ENCODE peak calls at places on chromosome 14, in eight cellular contexts. One of them, this sample, is unnamed. For H3K9me3, the result is how much of the 10 kb centered on the place peaks cover.

GRCh38 chr14:60092516-60092915 is 793 bp downstream of the PCNX4 start:
- DNase-seq in tibial artery: no peak
- DNase-seq in psoas muscle: peak
- DNase-seq in WERI-Rb-1: no peak
- DNase-seq in AG04450: no peak
- DNase-seq in mucosa of descending colon: no peak
- DNase-seq in endodermal cell: no peak
- DNase-seq in adrenal gland: peak
- DNase-seq in this sample: no peak

GRCh38 chr14:40218282-40218941 is 786.2 kb upstream of the FBXO33 start:
- DNase-seq in mucosa of descending colon: no peak
- DNase-seq in psoas muscle: no peak
- DNase-seq in WERI-Rb-1: no peak
- DNase-seq in endodermal cell: no peak
- DNase-seq in adrenal gland: no peak
- DNase-seq in AG04450: no peak
- DNase-seq in tibial artery: no peak
- DNase-seq in this sample: no peak

GRCh38 chr14:90137807-90138206 is 76.0 kb downstream of the KCNK13 start:
- DNase-seq in AG04450: no peak
- DNase-seq in WERI-Rb-1: no peak
- DNase-seq in adrenal gland: peak
- DNase-seq in endodermal cell: no peak
- DNase-seq in psoas muscle: no peak
- DNase-seq in mucosa of descending colon: no peak
- DNase-seq in tibial artery: no peak
- DNase-seq in this sample: no peak

GRCh38 chr14:68986225-68986624 is 7.1 kb upstream of the ACTN1 start:
- DNase-seq in WERI-Rb-1: no peak
- DNase-seq in psoas muscle: no peak
- DNase-seq in mucosa of descending colon: no peak
- DNase-seq in endodermal cell: no peak
- DNase-seq in tibial artery: no peak
- DNase-seq in AG04450: no peak
- DNase-seq in adrenal gland: no peak
- DNase-seq in this sample: no peak

GRCh38 chr14:90535556-90535930 is 138.7 kb downstream of the CALM1 start:
- DNase-seq in mucosa of descending colon: peak
- DNase-seq in adrenal gland: no peak
- DNase-seq in WERI-Rb-1: no peak
- DNase-seq in psoas muscle: no peak
- DNase-seq in tibial artery: no peak
- DNase-seq in AG04450: no peak
- DNase-seq in endodermal cell: no peak
- DNase-seq in this sample: no peak

GRCh38 chr14:101331141-101331525 is 230.2 kb upstream of the DIO3 start:
- DNase-seq in mucosa of descending colon: no peak
- DNase-seq in adrenal gland: no peak
- DNase-seq in WERI-Rb-1: no peak
- DNase-seq in psoas muscle: no peak
- DNase-seq in tibial artery: no peak
- DNase-seq in endodermal cell: no peak
- DNase-seq in AG04450: no peak
- DNase-seq in this sample: no peak

GRCh38 chr14:33617154-33617553 is 333.7 kb downstream of the EGLN3 start:
- DNase-seq in WERI-Rb-1: no peak
- DNase-seq in AG04450: no peak
- DNase-seq in adrenal gland: peak
- DNase-seq in endodermal cell: no peak
- DNase-seq in tibial artery: no peak
- DNase-seq in psoas muscle: no peak
- DNase-seq in mucosa of descending colon: no peak
- DNase-seq in this sample: no peak

GRCh38 chr14:106378191-106378590 is 851.8 kb downstream of the TMEM121 start:
- DNase-seq in WERI-Rb-1: no peak
- DNase-seq in mucosa of descending colon: no peak
- DNase-seq in psoas muscle: no peak
- DNase-seq in endodermal cell: no peak
- DNase-seq in tibial artery: no peak
- DNase-seq in adrenal gland: no peak
- DNase-seq in AG04450: no peak
- DNase-seq in this sample: no peak

GRCh38 chr14:65412881-65413738 is 580 bp downstream of the FUT8 start:
- DNase-seq in WERI-Rb-1: peak
- DNase-seq in psoas muscle: peak
- DNase-seq in adrenal gland: peak
- DNase-seq in AG04450: peak
- DNase-seq in tibial artery: no peak
- DNase-seq in mucosa of descending colon: no peak
- DNase-seq in endodermal cell: peak
- DNase-seq in this sample: peak

GRCh38 chr14:69483765-69484443 is 624 bp upstream of the PLEKHD1 start:
- DNase-seq in WERI-Rb-1: no peak
- DNase-seq in mucosa of descending colon: no peak
- DNase-seq in adrenal gland: peak
- DNase-seq in psoas muscle: peak
- DNase-seq in endodermal cell: no peak
- DNase-seq in tibial artery: no peak
- DNase-seq in AG04450: no peak
- DNase-seq in this sample: no peak

GRCh38 chr14:102097441-102098135 is 10.7 kb upstream of the HSP90AA1 start:
- DNase-seq in psoas muscle: no peak
- DNase-seq in adrenal gland: no peak
- DNase-seq in endodermal cell: peak
- DNase-seq in mucosa of descending colon: no peak
- DNase-seq in AG04450: no peak
- DNase-seq in WERI-Rb-1: no peak
- DNase-seq in tibial artery: peak
- DNase-seq in this sample: no peak

GRCh38 chr14:26522985-26523384 is 74.8 kb downstream of the NOVA1 start:
- DNase-seq in WERI-Rb-1: no peak
- DNase-seq in AG04450: peak
- DNase-seq in endodermal cell: no peak
- DNase-seq in adrenal gland: no peak
- DNase-seq in psoas muscle: no peak
- DNase-seq in tibial artery: no peak
- DNase-seq in mucosa of descending colon: no peak
- DNase-seq in this sample: no peak

GRCh38 chr14:64502476-64503183 is 1.0 kb downstream of the ZBTB25 start:
- DNase-seq in AG04450: no peak
- DNase-seq in adrenal gland: peak
- DNase-seq in endodermal cell: peak
- DNase-seq in WERI-Rb-1: peak
- DNase-seq in mucosa of descending colon: no peak
- DNase-seq in tibial artery: no peak
- DNase-seq in psoas muscle: no peak
- DNase-seq in this sample: peak

GRCh38 chr14:72738181-72738611 is 155.7 kb downstream of the DPF3 start:
- DNase-seq in AG04450: no peak
- DNase-seq in adrenal gland: no peak
- DNase-seq in tibial artery: peak
- DNase-seq in WERI-Rb-1: no peak
- DNase-seq in mucosa of descending colon: no peak
- DNase-seq in psoas muscle: no peak
- DNase-seq in endodermal cell: no peak
- DNase-seq in this sample: no peak

GRCh38 chr14:74204481-74204880 is 34.8 kb upstream of the VSX2 start:
- DNase-seq in WERI-Rb-1: no peak
- DNase-seq in endodermal cell: no peak
- DNase-seq in psoas muscle: no peak
- DNase-seq in AG04450: no peak
- DNase-seq in tibial artery: no peak
- DNase-seq in mucosa of descending colon: no peak
- DNase-seq in adrenal gland: no peak
- DNase-seq in this sample: no peak

GRCh38 chr14:102390064-102390463 is 27.3 kb downstream of the TECPR2 start:
- DNase-seq in adrenal gland: no peak
- DNase-seq in endodermal cell: no peak
- DNase-seq in tibial artery: no peak
- DNase-seq in mucosa of descending colon: no peak
- DNase-seq in psoas muscle: no peak
- DNase-seq in WERI-Rb-1: no peak
- DNase-seq in AG04450: no peak
- DNase-seq in this sample: no peak

GRCh38 chr14:29804481-29804880 is 123.2 kb downstream of the PRKD1 start:
- DNase-seq in mucosa of descending colon: no peak
- DNase-seq in adrenal gland: no peak
- DNase-seq in WERI-Rb-1: no peak
- DNase-seq in endodermal cell: no peak
- DNase-seq in psoas muscle: no peak
- DNase-seq in tibial artery: no peak
- DNase-seq in AG04450: no peak
- DNase-seq in this sample: no peak

DNA sequence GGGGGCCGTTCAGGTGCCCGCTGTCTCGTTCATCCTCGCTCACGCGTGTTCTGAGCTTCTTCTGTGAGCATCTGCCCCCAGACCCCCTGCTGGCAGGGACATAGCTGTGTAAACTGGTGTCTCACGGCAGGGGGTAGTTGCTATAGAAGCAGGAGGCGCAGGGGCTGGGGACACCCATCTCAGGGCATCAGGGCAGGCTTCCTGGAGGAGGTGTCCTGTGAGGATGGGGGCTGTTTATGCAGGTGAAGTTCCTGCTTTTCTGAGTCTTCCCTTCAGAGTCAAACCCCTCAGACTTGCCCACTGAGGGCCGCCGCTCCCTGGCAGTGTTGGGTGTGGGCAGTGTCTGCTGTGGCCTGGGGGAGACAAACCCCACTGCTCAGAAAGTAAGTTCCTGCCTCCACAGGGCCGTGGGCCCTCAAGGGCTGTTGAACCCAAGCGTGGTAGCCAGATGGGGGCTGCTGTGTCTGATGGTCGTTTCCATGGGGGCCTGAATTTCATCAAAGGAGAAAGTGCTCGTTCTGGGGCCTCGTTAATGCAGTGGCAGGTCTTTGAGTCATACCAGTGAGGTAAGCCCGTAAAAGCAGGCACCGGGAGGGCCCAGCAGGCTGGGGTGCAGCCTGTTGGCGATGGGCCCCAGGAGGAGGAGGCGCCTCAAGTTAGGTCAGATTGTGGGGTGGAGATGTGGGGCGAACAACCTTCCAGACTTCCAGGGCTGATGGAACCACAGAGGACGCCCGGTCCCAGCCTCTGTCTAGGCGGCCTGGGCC is 23.4 kb downstream of the KIF26A start:
- DNase-seq in WERI-Rb-1: no peak
- DNase-seq in tibial artery: no peak
- DNase-seq in mucosa of descending colon: no peak
- DNase-seq in AG04450: no peak
- DNase-seq in endodermal cell: no peak
- DNase-seq in adrenal gland: no peak
- DNase-seq in psoas muscle: no peak
- DNase-seq in this sample: no peak
- H3K9me3 ChIP-seq in WERI-Rb-1: under half
- H3K9me3 ChIP-seq in tibial artery: under half
- H3K9me3 ChIP-seq in mucosa of descending colon: under half
- H3K9me3 ChIP-seq in AG04450: half or more
- H3K9me3 ChIP-seq in endodermal cell: under half
- H3K9me3 ChIP-seq in adrenal gland: under half
- H3K9me3 ChIP-seq in psoas muscle: under half
- H3K9me3 ChIP-seq in this sample: under half

DNA sequence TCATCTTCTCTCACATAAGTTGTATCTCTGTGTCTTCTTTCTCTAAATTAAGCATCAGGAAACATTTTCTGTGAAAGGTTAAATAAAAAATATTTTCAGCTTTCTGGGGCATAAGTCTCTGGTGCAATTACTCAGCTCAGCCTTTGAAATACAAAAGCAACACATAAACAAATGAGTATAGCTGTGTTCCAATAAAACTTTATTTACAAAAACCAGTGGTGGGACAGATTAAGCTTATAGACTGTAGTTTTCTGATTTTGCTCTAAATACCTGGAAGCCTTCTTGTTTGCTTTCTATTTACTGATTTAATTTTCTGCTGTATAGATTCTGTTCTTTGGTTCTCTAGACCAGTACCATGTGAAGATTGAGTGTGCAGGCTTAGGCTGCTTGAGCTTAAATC is 655.1 kb downstream of the VRK1 start:
- DNase-seq in AG04450: no peak
- DNase-seq in WERI-Rb-1: no peak
- DNase-seq in psoas muscle: no peak
- DNase-seq in tibial artery: no peak
- DNase-seq in endodermal cell: no peak
- DNase-seq in mucosa of descending colon: no peak
- DNase-seq in adrenal gland: no peak
- DNase-seq in this sample: no peak
- H3K9me3 ChIP-seq in AG04450: under half
- H3K9me3 ChIP-seq in WERI-Rb-1: under half
- H3K9me3 ChIP-seq in psoas muscle: under half
- H3K9me3 ChIP-seq in tibial artery: under half
- H3K9me3 ChIP-seq in endodermal cell: under half
- H3K9me3 ChIP-seq in mucosa of descending colon: under half
- H3K9me3 ChIP-seq in adrenal gland: under half
- H3K9me3 ChIP-seq in this sample: under half

DNA sequence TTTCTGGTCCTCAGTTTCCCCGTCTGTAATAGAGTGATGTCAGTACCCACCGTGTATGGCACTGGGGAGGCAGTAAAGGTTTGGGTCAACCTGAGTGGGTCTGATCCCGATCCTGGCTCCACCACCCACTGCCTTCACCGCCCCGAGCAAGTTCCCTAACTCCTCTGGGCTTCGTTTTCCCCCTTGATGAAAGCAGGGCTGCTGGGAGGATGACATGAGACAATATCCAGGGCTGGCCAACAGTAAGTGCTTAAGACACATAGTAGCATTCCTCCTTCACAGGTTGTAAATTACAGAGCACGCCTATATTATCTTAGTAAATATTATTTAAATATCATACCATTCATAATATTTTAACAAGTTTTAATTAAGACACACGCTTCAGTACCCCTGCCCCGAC is 590 bp downstream of the PLEK2 start:
- DNase-seq in tibial artery: no peak
- DNase-seq in adrenal gland: no peak
- DNase-seq in endodermal cell: no peak
- DNase-seq in psoas muscle: no peak
- DNase-seq in WERI-Rb-1: no peak
- DNase-seq in AG04450: no peak
- DNase-seq in mucosa of descending colon: no peak
- DNase-seq in this sample: no peak
- H3K9me3 ChIP-seq in tibial artery: under half
- H3K9me3 ChIP-seq in adrenal gland: under half
- H3K9me3 ChIP-seq in endodermal cell: under half
- H3K9me3 ChIP-seq in psoas muscle: under half
- H3K9me3 ChIP-seq in WERI-Rb-1: under half
- H3K9me3 ChIP-seq in AG04450: under half
- H3K9me3 ChIP-seq in mucosa of descending colon: under half
- H3K9me3 ChIP-seq in this sample: under half

GRCh38 chr14:80239631-80240030 is 28.3 kb upstream of the DIO2 start:
- DNase-seq in AG04450: no peak
- DNase-seq in psoas muscle: no peak
- DNase-seq in WERI-Rb-1: no peak
- DNase-seq in endodermal cell: no peak
- DNase-seq in mucosa of descending colon: no peak
- DNase-seq in adrenal gland: no peak
- DNase-seq in tibial artery: no peak
- DNase-seq in this sample: no peak

GRCh38 chr14:80231732-80232131 is 20.4 kb upstream of the DIO2 start:
- DNase-seq in WERI-Rb-1: no peak
- DNase-seq in adrenal gland: no peak
- DNase-seq in mucosa of descending colon: no peak
- DNase-seq in tibial artery: no peak
- DNase-seq in psoas muscle: no peak
- DNase-seq in endodermal cell: no peak
- DNase-seq in AG04450: no peak
- DNase-seq in this sample: no peak

GRCh38 chr14:80233489-80233888 is 22.2 kb upstream of the DIO2 start:
- DNase-seq in WERI-Rb-1: no peak
- DNase-seq in psoas muscle: no peak
- DNase-seq in adrenal gland: no peak
- DNase-seq in AG04450: no peak
- DNase-seq in mucosa of descending colon: no peak
- DNase-seq in tibial artery: no peak
- DNase-seq in endodermal cell: no peak
- DNase-seq in this sample: no peak

GRCh38 chr14:80237142-80237541 is 25.8 kb upstream of the DIO2 start:
- DNase-seq in endodermal cell: no peak
- DNase-seq in WERI-Rb-1: no peak
- DNase-seq in AG04450: no peak
- DNase-seq in psoas muscle: no peak
- DNase-seq in mucosa of descending colon: no peak
- DNase-seq in tibial artery: no peak
- DNase-seq in adrenal gland: no peak
- DNase-seq in this sample: no peak
- H3K9me3 ChIP-seq in endodermal cell: under half
- H3K9me3 ChIP-seq in WERI-Rb-1: under half
- H3K9me3 ChIP-seq in AG04450: under half
- H3K9me3 ChIP-seq in psoas muscle: under half
- H3K9me3 ChIP-seq in mucosa of descending colon: under half
- H3K9me3 ChIP-seq in tibial artery: under half
- H3K9me3 ChIP-seq in adrenal gland: under half
- H3K9me3 ChIP-seq in this sample: under half

This sample was measured in CD8-positive, alpha-beta memory T cell.